ENCODE peak calls at places on chromosome 6, in four cellular contexts. J, S, I and X are unnamed samples.

GRCh38 chr6:125816828-125817280 is 26.1 kb downstream of the NCOA7 start:
- DNase-seq in J (no peak), S (no peak), I (no peak), X (no peak)

GRCh38 chr6:48474764-48475674 is 364.0 kb upstream of the PTCHD4 start:
- DNase-seq in J (no peak), S (no peak), I (no peak), X (no peak)

GRCh38 chr6:103672169-103672568 is 1187.5 kb downstream of the HACE1 start:
- DNase-seq in J (no peak), S (no peak), I (no peak), X (no peak)

GRCh38 chr6:127918506-127919427 is 17.9 kb upstream of the THEMIS start:
- DNase-seq in J (no peak), S (no peak), I (no peak), X (no peak)

GRCh38 chr6:34487536-34487935 is 21.7 kb downstream of the PACSIN1 start:
- DNase-seq in J (no peak), S (no peak), I (no peak), X (no peak)

GRCh38 chr6:151018911-151019795 is 153.7 kb downstream of the MTHFD1L start:
- DNase-seq in J (no peak), S (no peak), I (no peak), X (no peak)

GRCh38 chr6:16130932-16131387 is 2.1 kb downstream of the MYLIP start:
- DNase-seq in J (peak), S (peak), I (no peak), X (peak)

GRCh38 chr6:109441069-109441816 is 719 bp downstream of the SMPD2 start:
- DNase-seq in J (peak), S (no peak), I (peak), X (peak)

GRCh38 chr6:89640804-89641203 is 2.3 kb upstream of the LYRM2 start:
- DNase-seq in J (no peak), S (no peak), I (no peak), X (no peak)

GRCh38 chr6:92690997-92691599 is 728.3 kb downstream of the EPHA7 start:
- DNase-seq in J (no peak), S (no peak), I (no peak), X (no peak)

GRCh38 chr6:74284266-74284665 is 588.3 kb downstream of the CD109 start:
- DNase-seq in J (no peak), S (no peak), I (no peak), X (no peak)

GRCh38 chr6:17851720-17852161 is 135.7 kb downstream of the KIF13A start:
- DNase-seq in J (no peak), S (no peak), I (no peak), X (no peak)

GRCh38 chr6:1063671-1064355 is 248.1 kb upstream of the FOXQ1 start:
- DNase-seq in J (no peak), S (no peak), I (no peak), X (no peak)

GRCh38 chr6:8435845-8436168 is 462 bp upstream of the SLC35B3 start:
- DNase-seq in J (no peak), S (no peak), I (no peak), X (no peak)

GRCh38 chr6:49370518-49370917 is 92.5 kb downstream of the MMUT start:
- DNase-seq in J (no peak), S (no peak), I (no peak), X (no peak)

GRCh38 chr6:156933201-156934053 is 156.2 kb downstream of the ARID1B start:
- DNase-seq in J (peak), S (no peak), I (peak), X (no peak)

GRCh38 chr6:107079429-107079828 is 35.9 kb downstream of the BEND3 start:
- DNase-seq in J (peak), S (no peak), I (peak), X (no peak)

GRCh38 chr6:26103141-26103769 is 16.0 kb downstream of the HFE start:
- DNase-seq in J (peak), S (no peak), I (no peak), X (no peak)

GRCh38 chr6:2244261-2245102 is 923 bp downstream of the GMDS start:
- DNase-seq in J (peak), S (no peak), I (peak), X (no peak)

GRCh38 chr6:108156180-108156937 is 9.5 kb upstream of the NR2E1 start:
- DNase-seq in J (peak), S (no peak), I (no peak), X (no peak)

GRCh38 chr6:33558801-33559200 is 21.3 kb downstream of the BAK1 start:
- DNase-seq in J (no peak), S (no peak), I (no peak), X (no peak)

GRCh38 chr6:126344181-126344580 is 4.3 kb downstream of the CENPW start:
- DNase-seq in J (no peak), S (no peak), I (no peak), X (no peak)

GRCh38 chr6:168181776-168182765 is 103.1 kb upstream of the FRMD1 start:
- DNase-seq in J (no peak), S (no peak), I (no peak), X (no peak)

GRCh38 chr6:132132911-132133639 is 181.9 kb upstream of the CCN2 start:
- DNase-seq in J (no peak), S (no peak), I (no peak), X (no peak)

GRCh38 chr6:84027340-84028183 is 6.0 kb upstream of the MRAP2 start:
- DNase-seq in J (no peak), S (no peak), I (no peak), X (no peak)
- TF ChIP-seq ETV6 in J (no peak), S (no peak), I (no peak), X (no peak)

GRCh38 chr6:56144538-56145324 is 102.6 kb downstream of the COL21A1 start:
- DNase-seq in J (no peak), S (no peak), I (no peak), X (no peak)

GRCh38 chr6:56145616-56146015 is 101.8 kb downstream of the COL21A1 start:
- DNase-seq in J (no peak), S (no peak), I (no peak), X (no peak)

GRCh38 chr6:56148488-56149190 is 98.7 kb downstream of the COL21A1 start:
- DNase-seq in J (no peak), S (no peak), I (no peak), X (no peak)

GRCh38 chr6:56140090-56140489 is 107.3 kb downstream of the COL21A1 start:
- DNase-seq in J (no peak), S (no peak), I (no peak), X (no peak)

GRCh38 chr6:56143796-56144195 is 103.6 kb downstream of the COL21A1 start:
- DNase-seq in J (no peak), S (no peak), I (no peak), X (no peak)
- TF ChIP-seq ETV6 in J (no peak), S (no peak), I (no peak), X (no peak)

DNA sequence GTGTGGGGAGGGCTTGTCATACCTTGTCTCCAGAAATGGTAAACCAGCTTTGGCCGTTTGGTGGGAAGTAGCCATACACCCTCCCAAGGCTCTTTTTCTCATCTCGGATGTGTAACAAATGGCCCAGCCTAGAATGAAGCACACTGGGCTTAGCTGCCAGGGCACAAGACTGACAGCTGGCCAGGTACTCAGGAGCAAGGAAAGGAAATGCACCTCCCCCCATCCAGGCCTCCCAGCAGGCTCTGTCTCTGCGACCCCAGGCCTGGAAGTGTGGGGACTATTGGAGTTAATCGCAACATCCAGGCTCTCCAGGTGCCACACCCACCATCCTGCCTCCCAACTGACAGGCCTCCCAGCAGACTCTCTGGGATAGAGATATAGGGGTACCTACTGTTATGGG is 43.0 kb downstream of the MRS2 start:
- DNase-seq in J (no peak), S (no peak), I (peak), X (no peak)
- TF ChIP-seq ETV6 in J (no peak), S (no peak), I (no peak), X (no peak)

GRCh38 chr6:3732345-3733141 is 19.0 kb downstream of the PXDC1 start:
- DNase-seq in J (peak), S (no peak), I (peak), X (peak)
- TF ChIP-seq ETV6 in J (no peak), S (no peak), I (no peak), X (no peak)

DNA sequence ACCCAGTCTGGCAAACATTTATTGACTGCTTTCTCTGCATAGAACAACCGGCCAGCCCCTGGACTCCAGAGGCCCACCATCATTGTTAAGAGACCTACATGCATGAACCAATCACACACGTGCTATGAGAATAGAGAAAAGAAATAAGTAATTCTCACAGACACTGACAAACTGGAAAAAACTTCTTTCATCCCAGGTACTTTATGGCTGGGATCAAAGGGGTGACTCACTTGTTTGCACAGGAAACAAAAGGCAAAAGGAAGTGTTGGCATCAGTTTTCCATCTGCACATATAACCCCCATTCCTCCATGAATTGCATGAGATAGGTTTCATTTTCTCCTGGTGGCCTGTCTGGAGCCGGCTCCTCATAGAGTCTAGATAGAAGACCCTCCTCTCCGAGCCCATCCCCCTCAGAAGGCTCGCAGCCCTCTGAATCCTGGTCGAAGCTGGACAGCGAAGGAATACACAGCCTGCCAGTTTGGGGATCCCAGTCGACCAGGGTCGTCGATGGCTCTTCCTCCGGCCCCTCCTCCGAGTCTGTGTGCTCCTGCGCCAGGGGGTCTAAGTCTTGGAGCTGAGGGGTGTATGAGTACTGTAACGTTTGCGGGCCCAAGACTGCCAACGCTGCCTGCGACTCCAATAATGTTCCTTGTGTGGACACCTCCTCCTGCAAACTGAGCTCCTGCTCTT is 43.3 kb downstream of the IL20RA start:
- DNase-seq in J (peak), S (no peak), I (peak), X (no peak)
- TF ChIP-seq ETV6 in J (no peak), S (no peak), I (no peak), X (no peak)

GRCh38 chr6:41147917-41148316 is 6.2 kb downstream of the TREML1 start:
- DNase-seq in J (no peak), S (no peak), I (no peak), X (no peak)

GRCh38 chr6:41153451-41153850 is 696 bp downstream of the TREML1 start:
- DNase-seq in J (no peak), S (no peak), I (no peak), X (no peak)

GRCh38 chr6:41153992-41154625 is at the start of gene TREML1:
- DNase-seq in J (no peak), S (no peak), I (no peak), X (no peak)

GRCh38 chr6:41155132-41155805 is 1.1 kb upstream of the TREML1 start:
- DNase-seq in J (peak), S (no peak), I (no peak), X (no peak)

GRCh38 chr6:41150671-41151070 is 3.5 kb downstream of the TREML1 start:
- DNase-seq in J (no peak), S (no peak), I (no peak), X (no peak)
- TF ChIP-seq ETV6 in J (no peak), S (no peak), I (no peak), X (no peak)

GRCh38 chr6:43824741-43825064 is 54.7 kb downstream of the VEGFA start:
- DNase-seq in J (no peak), S (no peak), I (no peak), X (no peak)

GRCh38 chr6:43825187-43826115 is 55.4 kb downstream of the VEGFA start:
- DNase-seq in J (no peak), S (no peak), I (no peak), X (no peak)

GRCh38 chr6:43823390-43823789 is 53.4 kb downstream of the VEGFA start:
- DNase-seq in J (no peak), S (no peak), I (no peak), X (no peak)

GRCh38 chr6:43826739-43827138 is 56.7 kb downstream of the VEGFA start:
- DNase-seq in J (no peak), S (no peak), I (no peak), X (no peak)

GRCh38 chr6:43823879-43824740 is 54.1 kb downstream of the VEGFA start:
- DNase-seq in J (peak), S (no peak), I (no peak), X (no peak)
- TF ChIP-seq ETV6 in J (no peak), S (no peak), I (no peak), X (no peak)

GRCh38 chr6:134078166-134078565 is 25.7 kb upstream of the SLC2A12 start:
- DNase-seq in J (no peak), S (no peak), I (no peak), X (no peak)

GRCh38 chr6:134079406-134079921 is 27.0 kb upstream of the SLC2A12 start:
- DNase-seq in J (no peak), S (no peak), I (no peak), X (no peak)

GRCh38 chr6:134082191-134082590 is 29.8 kb upstream of the SLC2A12 start:
- DNase-seq in J (no peak), S (no peak), I (no peak), X (no peak)

GRCh38 chr6:134081506-134081905 is 29.1 kb upstream of the SLC2A12 start:
- DNase-seq in J (no peak), S (no peak), I (no peak), X (no peak)

GRCh38 chr6:134080171-134080795 is 27.9 kb upstream of the SLC2A12 start:
- DNase-seq in J (no peak), S (no peak), I (no peak), X (no peak)
- TF ChIP-seq ETV6 in J (no peak), S (no peak), I (no peak), X (no peak)